ENCODE peak calls at places on chromosome 12, in ten cellular contexts. E, D, F, O, R, V, K, I, M and Y are unnamed samples.

GRCh38 chr12:51593539-51593938 is 2.5 kb downstream of the SCN8A start:
- DNase-seq in D (no peak), V (no peak), M (peak; percentile 18), R (peak; percentile 62), F (peak; percentile 40), K (no peak), E (no peak), I (no peak), O (no peak), Y (no peak)

GRCh38 chr12:51884676-51885229 is 3.1 kb upstream of the ANKRD33 start:
- DNase-seq in V (no peak), K (no peak), I (peak; percentile 61), F (no peak), O (peak; percentile 6), M (no peak), D (peak; percentile 70), E (no peak), R (peak; percentile 33), Y (no peak)

GRCh38 chr12:89073027-89073398 is 279.3 kb downstream of the DUSP6 start:
- DNase-seq in O (no peak), E (no peak), M (no peak), I (peak; percentile 88), R (no peak), K (no peak), F (no peak), D (no peak), V (no peak), Y (no peak)

GRCh38 chr12:98296462-98297079 is 218.8 kb upstream of the TMPO start:
- DNase-seq in F (peak; percentile 38), K (no peak), E (no peak), M (peak; percentile 21), R (no peak), O (no peak), I (no peak), D (no peak), V (no peak), Y (no peak)

GRCh38 chr12:92926549-92926948 is 2.5 kb downstream of the EEA1 start:
- DNase-seq in M (no peak), V (no peak), F (no peak), R (no peak), I (no peak), O (no peak), K (no peak), E (no peak), D (no peak), Y (no peak)

GRCh38 chr12:132266370-132266769 is 63.0 kb downstream of the GALNT9 start:
- DNase-seq in I (no peak), E (no peak), F (no peak), V (no peak), K (no peak), R (no peak), O (no peak), D (no peak), M (no peak), Y (no peak)

GRCh38 chr12:93763746-93764147 is 86.6 kb downstream of the CRADD start:
- DNase-seq in E (no peak), O (no peak), I (no peak), F (no peak), V (no peak), D (peak; percentile 11), K (no peak), R (no peak), M (no peak), Y (no peak)

GRCh38 chr12:63848450-63848849 is 4.0 kb downstream of the SRGAP1 start:
- DNase-seq in O (no peak), M (no peak), K (no peak), E (no peak), F (no peak), I (no peak), D (no peak), V (no peak), R (no peak), Y (no peak)

GRCh38 chr12:76032043-76032981 is 736 bp upstream of the PHLDA1 start:
- DNase-seq in K (peak; percentile 46), D (no peak), E (no peak), F (peak; percentile 41), V (no peak), M (peak; percentile 67), I (peak; percentile 58), O (no peak), R (peak; percentile 49), Y (no peak)

GRCh38 chr12:132279184-132279889 is 50.1 kb downstream of the GALNT9 start:
- DNase-seq in O (no peak), F (no peak), R (peak; percentile 68), I (no peak), D (no peak), V (no peak), E (no peak), K (peak; percentile 61), M (peak; percentile 77), Y (no peak)

GRCh38 chr12:107679346-107679745 is 6.3 kb upstream of the PWP1 start:
- DNase-seq in I (no peak), K (no peak), M (no peak), E (no peak), F (no peak), R (no peak), V (no peak), D (no peak), O (no peak), Y (no peak)

GRCh38 chr12:104460041-104460757 is 3.5 kb downstream of the CHST11 start:
- DNase-seq in V (no peak), I (no peak), D (no peak), K (no peak), F (no peak), R (no peak), O (no peak), M (no peak), E (no peak), Y (no peak)